ENCODE peak calls at places on chromosomes 2 and 18, in six cellular contexts. E is MCF 10A, A is left colon, W is brain microvascular endothelial cell, C is astrocyte of the spinal cord, Z is psoas muscle. Y is an unnamed sample.

GRCh38 chr2:127176371-127177311 is 43.5 kb downstream of the CYP27C1 start:
- DNase-seq in W (no peak), A (peak), E (no peak), Z (peak), C (no peak), Y (no peak)

GRCh38 chr18:62828852-62829251 is 113.5 kb downstream of the PHLPP1 start:
- DNase-seq in W (no peak), Z (no peak), C (peak), A (no peak), E (peak), Y (no peak)

GRCh38 chr2:63544017-63544627 is 44.2 kb downstream of the WDPCP start:
- DNase-seq in E (peak), Z (no peak), W (no peak), A (no peak), C (peak), Y (no peak)

GRCh38 chr2:128408349-128409305 is 90.0 kb upstream of the HS6ST1 start:
- DNase-seq in E (peak), C (peak), W (peak), Z (no peak), A (peak), Y (peak)

GRCh38 chr2:64217198-64217869 is 73.1 kb upstream of the PELI1 start:
- DNase-seq in Z (no peak), C (no peak), A (no peak), E (no peak), W (no peak), Y (no peak)

GRCh38 chr2:42964444-42965081 is 172.2 kb upstream of the HAAO start:
- DNase-seq in C (peak), E (peak), Z (peak), A (no peak), W (peak), Y (peak)

GRCh38 chr2:131673400-131674173 is 145.9 kb downstream of the CCDC74A start:
- DNase-seq in C (peak), Z (peak), E (peak), W (peak), A (peak), Y (peak)

GRCh38 chr2:4693266-4693665 is 989.9 kb downstream of the DCDC2C start:
- DNase-seq in E (peak), C (peak), Z (no peak), A (no peak), W (peak), Y (no peak)

GRCh38 chr2:26850565-26850964 is 2.6 kb downstream of the DPYSL5 start:
- DNase-seq in A (no peak), E (no peak), Z (no peak), W (no peak), C (no peak), Y (no peak)

GRCh38 chr2:32947484-32948143 is 861 bp downstream of the LTBP1 start:
- DNase-seq in A (peak), C (peak), Z (peak), W (peak), E (peak), Y (no peak)

GRCh38 chr2:71269511-71270090 is 42.7 kb upstream of the PAIP2B start:
- DNase-seq in E (no peak), C (no peak), A (no peak), W (no peak), Z (no peak), Y (no peak)

GRCh38 chr2:169362346-169363026 is at the start of gene LRP2:
- DNase-seq in W (no peak), Z (no peak), E (no peak), A (no peak), C (peak), Y (no peak)

GRCh38 chr18:79788096-79789085 is 9.3 kb upstream of the KCNG2 start:
- DNase-seq in E (no peak), Z (no peak), A (peak), W (no peak), C (no peak), Y (no peak)

GRCh38 chr2:95351080-95351915 is 51.2 kb upstream of the FAHD2A start:
- DNase-seq in A (no peak), C (no peak), W (no peak), E (no peak), Z (no peak), Y (no peak)

GRCh38 chr2:117712686-117713085 is 101.8 kb upstream of the DDX18 start:
- DNase-seq in E (no peak), A (no peak), W (no peak), C (no peak), Z (no peak), Y (no peak)

GRCh38 chr2:41413813-41414485 is 633.9 kb upstream of the PKDCC start:
- DNase-seq in E (no peak), C (no peak), A (no peak), W (no peak), Z (no peak), Y (no peak)

GRCh38 chr18:22422909-22423548 is 5.3 kb upstream of the CTAGE1 start:
- DNase-seq in Z (no peak), W (peak), A (no peak), C (no peak), E (no peak), Y (no peak)

GRCh38 chr2:170361359-170361936 is 183.5 kb downstream of the MYO3B start:
- DNase-seq in A (no peak), W (peak), Z (no peak), C (peak), E (peak), Y (peak)

GRCh38 chr18:48024891-48025660 is 94.6 kb upstream of the SMAD2 start:
- DNase-seq in Z (no peak), C (no peak), A (peak), E (no peak), W (no peak), Y (no peak)

GRCh38 chr18:452801-453200 is 47.7 kb downstream of the COLEC12 start:
- DNase-seq in A (no peak), Z (no peak), W (no peak), C (peak), E (no peak), Y (no peak)

GRCh38 chr2:124267821-124268220 is 242.7 kb downstream of the CNTNAP5 start:
- DNase-seq in Z (no peak), C (peak), W (peak), A (no peak), E (no peak), Y (no peak)

GRCh38 chr2:62452701-62453449 is 53.1 kb downstream of the TMEM17 start:
- DNase-seq in E (peak), W (no peak), C (no peak), Z (no peak), A (no peak), Y (peak)

GRCh38 chr2:108937367-108938017 is 51.5 kb downstream of the EDAR start:
- DNase-seq in C (no peak), A (no peak), E (no peak), W (no peak), Z (no peak), Y (no peak)

GRCh38 chr2:220466251-220466691 is 838.8 kb downstream of the SLC4A3 start:
- DNase-seq in W (no peak), C (peak), E (no peak), Z (no peak), A (no peak), Y (no peak)

GRCh38 chr2:31384351-31384750 is 30.2 kb downstream of the XDH start:
- DNase-seq in Z (no peak), E (peak), A (no peak), W (peak), C (peak), Y (peak)

GRCh38 chr2:6780765-6781274 is 84.9 kb downstream of the CMPK2 start:
- DNase-seq in A (peak), Z (peak), C (peak), E (peak), W (peak), Y (no peak)

GRCh38 chr18:23862071-23862470 is 152.5 kb upstream of the TTC39C start:
- DNase-seq in W (peak), C (peak), A (no peak), E (no peak), Z (no peak), Y (peak)

GRCh38 chr2:134142903-134143302 is 111.0 kb upstream of the MGAT5 start:
- DNase-seq in A (no peak), Z (no peak), E (peak), W (peak), C (peak), Y (peak)

GRCh38 chr18:11849279-11849678 is 1.9 kb upstream of the CHMP1B start:
- DNase-seq in C (no peak), A (no peak), W (no peak), Z (no peak), E (no peak), Y (no peak)

GRCh38 chr2:102235491-102235890 is 48.7 kb downstream of the IL1RL2 start:
- DNase-seq in A (no peak), C (no peak), Z (no peak), E (peak), W (no peak), Y (no peak)

GRCh38 chr2:224585205-224586088 is at the start of gene CUL3:
- DNase-seq in W (peak), A (peak), E (peak), C (peak), Z (peak), Y (peak)

GRCh38 chr18:13451661-13452447 is 233.3 kb downstream of the LDLRAD4 start:
- DNase-seq in E (no peak), W (no peak), A (no peak), Z (no peak), C (no peak), Y (no peak)

GRCh38 chr2:132473174-132473883 is 56.7 kb downstream of the GPR39 start:
- DNase-seq in E (no peak), A (no peak), C (no peak), W (no peak), Z (no peak), Y (no peak)

GRCh38 chr2:208239770-208240493 is 14.9 kb downstream of the IDH1 start:
- DNase-seq in A (no peak), E (no peak), C (no peak), Z (no peak), W (no peak), Y (no peak)